ENCODE peak calls at places on chromosome 20, in seven cellular contexts. W is fibroblast of lung; L is AG04450; G is body of pancreas; P is ovary; J is heart right ventricle; Y is CD4-positive, alpha-beta T cell. R is an unnamed sample.

GRCh38 chr20:63099426-63100267 is 92.9 kb upstream of the BHLHE23 start:
- DNase-seq in J (peak), P (peak), L (no peak), G (no peak), W (no peak), Y (no peak), R (no peak)

GRCh38 chr20:16661738-16662137 is 68.1 kb upstream of the SNRPB2 start:
- DNase-seq in W (no peak), Y (no peak), L (no peak), G (no peak), J (no peak), P (no peak), R (peak)

GRCh38 chr20:13492001-13492480 is 146.7 kb downstream of the TASP1 start:
- DNase-seq in G (no peak), W (peak), Y (no peak), J (no peak), L (peak), P (no peak), R (no peak)

GRCh38 chr20:59678951-59679350 is 74.6 kb downstream of the PHACTR3 start:
- DNase-seq in Y (no peak), J (no peak), P (no peak), L (no peak), W (no peak), G (no peak), R (no peak)

GRCh38 chr20:10659651-10660601 is 13.9 kb downstream of the JAG1 start:
- DNase-seq in Y (no peak), P (no peak), L (no peak), G (no peak), W (no peak), J (no peak), R (no peak)

GRCh38 chr20:3890410-3890751 is 1.2 kb downstream of the PANK2 start:
- DNase-seq in Y (no peak), P (peak), G (no peak), J (no peak), L (no peak), W (peak), R (no peak)

GRCh38 chr20:13610205-13610604 is 28.5 kb downstream of the TASP1 start:
- DNase-seq in Y (no peak), P (no peak), W (no peak), L (no peak), J (no peak), G (no peak), R (no peak)

GRCh38 chr20:22509090-22509938 is 75.1 kb downstream of the FOXA2 start:
- DNase-seq in G (no peak), Y (no peak), J (no peak), W (no peak), L (no peak), P (no peak), R (no peak)

DNA sequence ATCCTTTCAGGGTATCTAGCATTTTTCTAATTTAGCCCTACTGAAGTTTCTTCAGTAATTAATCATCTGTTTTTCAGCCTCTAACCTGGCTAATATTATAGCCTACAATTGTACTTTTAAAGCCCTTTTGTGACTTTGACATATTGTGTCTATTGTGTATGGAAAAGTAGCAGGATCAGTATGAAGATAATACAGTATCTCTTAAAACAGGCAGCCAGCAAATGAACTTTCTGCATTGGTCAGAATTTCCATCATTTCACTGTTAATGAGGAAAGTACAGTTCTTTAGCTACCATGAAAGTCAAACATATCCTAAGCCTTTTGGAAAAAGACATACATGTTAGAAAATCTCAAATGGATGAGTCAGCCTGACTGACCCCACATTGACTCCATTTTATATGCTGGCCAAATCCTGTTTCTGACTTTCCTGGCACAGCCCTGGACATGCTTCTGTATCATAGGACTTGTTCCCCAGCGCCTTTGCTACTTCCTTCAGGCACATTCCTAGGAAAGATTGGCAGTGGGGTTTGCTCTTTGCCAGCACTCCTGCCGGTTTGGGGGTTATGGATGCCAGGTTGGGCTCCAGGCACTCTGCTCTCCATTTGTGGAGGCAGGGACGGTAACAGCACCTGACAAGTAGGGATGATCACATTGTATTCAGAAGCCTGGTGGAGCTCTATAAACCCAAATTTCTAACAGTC is 43.6 kb downstream of the TOP1 start:
- DNase-seq in Y (no peak), P (no peak), J (no peak), G (no peak), W (peak), L (no peak), R (no peak)
- H3K27ac ChIP-seq in Y (no peak), P (no peak), J (no peak), G (no peak), W (peak), L (peak), R (no peak)

GRCh38 chr20:57140416-57140965 is 126.0 kb downstream of the BMP7 start:
- DNase-seq in Y (no peak), G (no peak), W (no peak), P (no peak), J (no peak), L (no peak), R (no peak)

GRCh38 chr20:57143173-57143572 is 123.3 kb downstream of the BMP7 start:
- DNase-seq in Y (no peak), J (no peak), P (no peak), G (no peak), W (no peak), L (no peak), R (no peak)

GRCh38 chr20:57139342-57140093 is 126.9 kb downstream of the BMP7 start:
- DNase-seq in G (no peak), J (no peak), P (no peak), W (no peak), Y (no peak), L (no peak), R (no peak)

GRCh38 chr20:57142667-57143066 is 123.8 kb downstream of the BMP7 start:
- DNase-seq in G (no peak), L (no peak), P (no peak), Y (no peak), W (no peak), J (no peak), R (no peak)

DNA sequence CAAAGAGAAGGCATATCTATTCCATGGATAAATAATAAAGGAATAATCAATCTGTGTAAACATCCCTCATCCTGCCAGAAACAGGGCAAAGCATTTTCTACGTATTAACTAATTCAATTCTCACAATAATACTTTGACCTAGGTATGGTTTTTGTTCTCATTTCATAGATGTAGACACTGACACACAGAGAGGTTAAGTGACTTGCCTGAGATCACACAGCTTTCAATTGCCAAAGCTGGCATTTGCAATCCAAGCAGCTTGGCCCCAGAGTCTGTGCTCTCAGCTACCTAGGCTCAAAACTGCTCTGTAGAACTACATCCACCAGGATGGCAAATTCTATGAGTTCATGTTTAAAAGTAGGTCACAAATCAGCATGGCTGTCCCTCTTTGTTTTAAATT is 124.9 kb downstream of the BMP7 start:
- DNase-seq in J (no peak), G (no peak), P (no peak), Y (no peak), L (no peak), W (no peak), R (no peak)
- H3K27ac ChIP-seq in J (no peak), G (no peak), P (no peak), Y (no peak), L (no peak), W (no peak), R (no peak)

GRCh38 chr20:49595346-49595745 is 27.4 kb upstream of the PTGIS start:
- DNase-seq in L (no peak), J (no peak), Y (no peak), G (no peak), W (no peak), P (no peak), R (no peak)

GRCh38 chr20:49594143-49594928 is 26.4 kb upstream of the PTGIS start:
- DNase-seq in P (peak), G (no peak), L (peak), J (peak), W (peak), Y (no peak), R (no peak)

GRCh38 chr20:49594929-49595311 is 27.0 kb upstream of the PTGIS start:
- DNase-seq in Y (no peak), J (no peak), G (no peak), W (no peak), P (peak), L (no peak), R (no peak)

GRCh38 chr20:49592120-49592519 is 24.2 kb upstream of the PTGIS start:
- DNase-seq in G (no peak), Y (no peak), W (no peak), P (no peak), L (no peak), J (no peak), R (no peak)

GRCh38 chr20:49593441-49594142 is 25.7 kb upstream of the PTGIS start:
- DNase-seq in G (no peak), L (no peak), W (no peak), J (no peak), P (peak), Y (no peak), R (no peak)
- H3K27ac ChIP-seq in G (no peak), L (peak), W (peak), J (no peak), P (peak), Y (no peak), R (no peak)

DNA sequence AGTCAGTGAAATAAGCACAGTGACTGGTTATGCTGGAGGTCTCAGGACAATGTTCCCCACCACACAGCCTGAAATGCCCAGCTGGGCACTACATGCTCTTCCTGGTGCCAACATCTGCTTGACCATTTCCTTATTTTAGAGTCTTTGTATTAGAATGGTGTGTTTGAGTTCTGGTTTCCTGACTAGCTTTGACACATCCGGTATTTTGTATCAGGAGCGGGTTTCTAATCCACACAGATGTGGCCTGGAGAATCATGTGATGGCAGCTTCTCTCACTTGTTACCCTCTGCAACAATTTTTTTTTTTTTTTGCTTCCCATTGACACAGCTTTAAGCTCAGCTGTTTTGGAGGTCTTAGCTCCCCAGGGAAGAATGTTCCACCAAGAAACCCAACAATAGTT is 164.5 kb upstream of the CST7 start:
- DNase-seq in Y (no peak), J (no peak), P (no peak), W (no peak), G (no peak), L (no peak), R (no peak)
- H3K27ac ChIP-seq in Y (no peak), J (no peak), P (no peak), W (no peak), G (no peak), L (no peak), R (no peak)

R was measured in caudate nucleus.